ENCODE peak calls at places on chromosome 7, in nine cellular contexts. T is stimulated activated CD4-positive, alpha-beta T cell treated with anti-CD3 and anti-CD28 coated beads, TNF-alpha, amount 100 ng/mL, for 1 hour; J is AML-193; X is tibial artery; Y is astrocyte; S is left ventricle myocardium inferior; M is choroid plexus epithelial cell; I is GM13976; Q is A172. E is an unnamed sample.
A peak's percentile ranks its signal among the peaks of the same experiment; 100 is the strongest.

GRCh38 chr7:149414745-149415390 is 46.0 kb downstream of the ZNF777 start:
- DNase-seq in Q (no peak), T (no peak), S (peak; percentile 61), X (peak; percentile 46), I (no peak), M (peak; percentile 82), J (no peak), Y (peak; percentile 76), E (no peak)

GRCh38 chr7:100673942-100674431 is 447 bp downstream of the GNB2 start:
- DNase-seq in M (peak; percentile 16), Y (peak; percentile 20), T (no peak), S (peak; percentile 52), I (peak; percentile 36), J (no peak), Q (peak; percentile 30), X (peak; percentile 72), E (peak; percentile 51)

GRCh38 chr7:130359276-130359857 is 14.8 kb downstream of the CPA5 start:
- DNase-seq in S (no peak), T (no peak), X (no peak), M (no peak), I (no peak), J (no peak), Q (no peak), Y (no peak), E (no peak)

GRCh38 chr7:121305109-121305508 is 23.7 kb upstream of the WNT16 start:
- DNase-seq in M (peak; percentile 72), X (no peak), S (no peak), Q (no peak), T (no peak), I (no peak), Y (peak; percentile 16), J (no peak), E (no peak)

GRCh38 chr7:17830206-17830605 is 110.1 kb downstream of the SNX13 start:
- DNase-seq in S (no peak), Q (no peak), J (peak; percentile 54), I (no peak), X (no peak), Y (no peak), M (peak; percentile 32), T (no peak), E (no peak)

GRCh38 chr7:151261534-151261933 is 13.0 kb upstream of the SMARCD3 start:
- DNase-seq in J (no peak), X (no peak), Q (no peak), Y (no peak), M (no peak), S (no peak), T (no peak), I (no peak), E (no peak)

GRCh38 chr7:18566829-18567228 is 71.3 kb downstream of the HDAC9 start:
- DNase-seq in M (no peak), T (no peak), X (no peak), Y (no peak), J (peak; percentile 2), S (no peak), Q (no peak), I (peak; percentile 51), E (peak; percentile 14)

GRCh38 chr7:31370610-31371009 is 30.1 kb upstream of the NEUROD6 start:
- DNase-seq in Y (no peak), X (no peak), Q (no peak), M (no peak), S (no peak), T (no peak), I (no peak), J (no peak), E (no peak)

GRCh38 chr7:87510430-87510875 is 35.0 kb upstream of the ABCB4 start:
- DNase-seq in I (no peak), M (no peak), J (no peak), T (no peak), S (no peak), Q (no peak), Y (no peak), X (no peak), E (no peak)

GRCh38 chr7:50069613-50070012 is 23.4 kb downstream of the ZPBP start:
- DNase-seq in Y (peak; percentile 2), J (no peak), Q (no peak), M (no peak), X (no peak), S (no peak), T (no peak), I (peak; percentile 29), E (no peak)

GRCh38 chr7:143387156-143387975 is 6.2 kb downstream of the ZYX start:
- DNase-seq in S (no peak), M (no peak), J (no peak), I (no peak), Q (no peak), T (no peak), X (no peak), Y (no peak), E (no peak)

GRCh38 chr7:158073845-158074840 is 513.5 kb downstream of the PTPRN2 start:
- DNase-seq in X (no peak), S (no peak), J (no peak), Y (no peak), M (no peak), I (no peak), Q (no peak), T (no peak), E (no peak)

GRCh38 chr7:77727527-77727926 is 31.3 kb downstream of the RSBN1L start:
- DNase-seq in I (no peak), T (no peak), S (no peak), X (no peak), J (no peak), Q (no peak), Y (no peak), M (no peak), E (no peak)

GRCh38 chr7:119228482-119228881 is 1004.0 kb downstream of the ANKRD7 start:
- DNase-seq in X (no peak), J (no peak), M (no peak), Y (no peak), T (no peak), S (no peak), I (no peak), Q (no peak), E (no peak)

GRCh38 chr7:97342512-97342911 is 225.0 kb downstream of the SDHAF3 start:
- DNase-seq in S (no peak), X (no peak), M (no peak), Y (no peak), Q (no peak), J (no peak), I (no peak), T (no peak), E (no peak)

GRCh38 chr7:17062433-17063383 is 180.9 kb upstream of the AGR3 start:
- DNase-seq in J (peak; percentile 67), X (no peak), S (no peak), Q (no peak), I (no peak), T (no peak), M (peak; percentile 52), Y (no peak), E (no peak)

GRCh38 chr7:112635742-112636141 is 154.5 kb downstream of the TMEM168 start:
- DNase-seq in Q (no peak), M (no peak), T (no peak), X (no peak), Y (no peak), S (no peak), I (no peak), J (no peak), E (no peak)

GRCh38 chr7:150439926-150440325 is 10.5 kb upstream of the GIMAP8 start:
- DNase-seq in Q (peak; percentile 6), X (no peak), I (peak; percentile 20), M (peak; percentile 15), S (no peak), J (no peak), T (no peak), Y (peak; percentile 72), E (no peak)

GRCh38 chr7:7696458-7697119 is 21.8 kb downstream of the RPA3 start:
- DNase-seq in M (peak; percentile 81), S (no peak), Q (peak; percentile 38), J (no peak), Y (peak; percentile 49), X (no peak), I (no peak), T (no peak), E (peak; percentile 39)

GRCh38 chr7:107971613-107972012 is 31.3 kb downstream of the LAMB1 start:
- DNase-seq in J (no peak), Q (no peak), I (no peak), T (no peak), X (peak; percentile 43), S (peak; percentile 55), Y (no peak), M (peak; percentile 64), E (peak; percentile 69)